ENCODE peak calls at places on chromosome 7, in eight cellular contexts. N, K, T, B, O, H, J and V are unnamed samples.

GRCh38 chr7:115340828-115341227 is 418.9 kb downstream of the MDFIC start:
- DNase-seq in N (no peak), K (no peak), T (no peak), B (peak; percentile 22), O (no peak), H (peak; percentile 56), J (no peak), V (no peak)

GRCh38 chr7:75621124-75621523 is 117.6 kb downstream of the HIP1 start:
- DNase-seq in N (peak; percentile 31), K (no peak), T (no peak), B (peak; percentile 79), O (no peak), H (no peak), J (peak; percentile 21), V (no peak)

GRCh38 chr7:40865441-40866233 is 730.8 kb downstream of the SUGCT start:
- DNase-seq in N (no peak), K (no peak), T (no peak), B (no peak), O (no peak), H (no peak), J (no peak), V (no peak)

GRCh38 chr7:29102554-29103151 is 43.7 kb downstream of the CPVL start:
- DNase-seq in N (peak; percentile 67), K (no peak), T (peak; percentile 37), B (peak; percentile 68), O (peak; percentile 78), H (peak; percentile 49), J (peak; percentile 46), V (peak; percentile 55)

GRCh38 chr7:151806204-151806603 is 70.7 kb downstream of the PRKAG2 start:
- DNase-seq in N (peak; percentile 70), K (no peak), T (no peak), B (peak; percentile 57), O (no peak), H (no peak), J (no peak), V (peak; percentile 53)

GRCh38 chr7:152486968-152487367 is 51.2 kb upstream of the KMT2C start:
- DNase-seq in N (no peak), K (no peak), T (no peak), B (no peak), O (no peak), H (no peak), J (no peak), V (no peak)

GRCh38 chr7:124764847-124765400 is 668 bp downstream of the GPR37 start:
- DNase-seq in N (peak; percentile 20), K (peak; percentile 30), T (no peak), B (no peak), O (no peak), H (no peak), J (no peak), V (no peak)

GRCh38 chr7:2567663-2568238 is 9.0 kb downstream of the IQCE start:
- DNase-seq in N (no peak), K (no peak), T (no peak), B (peak; percentile 48), O (peak; percentile 54), H (no peak), J (no peak), V (no peak)

GRCh38 chr7:90165724-90166123 is 11.5 kb downstream of the STEAP1 start:
- DNase-seq in N (no peak), K (no peak), T (no peak), B (no peak), O (no peak), H (no peak), J (no peak), V (no peak)

GRCh38 chr7:11261470-11261869 is 287.8 kb downstream of the PHF14 start:
- DNase-seq in N (peak; percentile 60), K (no peak), T (peak; percentile 74), B (no peak), O (no peak), H (peak; percentile 3), J (no peak), V (peak; percentile 39)

GRCh38 chr7:26078437-26079362 is 73.3 kb upstream of the NFE2L3 start:
- DNase-seq in N (peak; percentile 68), K (peak; percentile 47), T (peak; percentile 58), B (peak; percentile 96), O (peak; percentile 41), H (peak; percentile 69), J (peak; percentile 35), V (peak; percentile 59)

GRCh38 chr7:89549768-89550167 is 604.5 kb upstream of the STEAP1 start:
- DNase-seq in N (no peak), K (no peak), T (no peak), B (no peak), O (no peak), H (no peak), J (no peak), V (no peak)

GRCh38 chr7:106679153-106679931 is 18.4 kb upstream of the CCDC71L start:
- DNase-seq in N (peak; percentile 8), K (no peak), T (no peak), B (peak; percentile 82), O (peak; percentile 19), H (peak; percentile 53), J (no peak), V (no peak)

GRCh38 chr7:140659727-140660396 is 12.9 kb upstream of the ADCK2 start:
- DNase-seq in N (no peak), K (no peak), T (no peak), B (no peak), O (no peak), H (no peak), J (no peak), V (no peak)

GRCh38 chr7:117728858-117729257 is 144.4 kb downstream of the CTTNBP2 start:
- DNase-seq in N (no peak), K (no peak), T (no peak), B (peak; percentile 14), O (no peak), H (no peak), J (no peak), V (no peak)

GRCh38 chr7:140036224-140036651 is 26.5 kb downstream of the PARP12 start:
- DNase-seq in N (no peak), K (no peak), T (no peak), B (peak; percentile 85), O (no peak), H (no peak), J (no peak), V (no peak)

GRCh38 chr7:54091322-54091721 is 450.9 kb upstream of the VSTM2A start:
- DNase-seq in N (no peak), K (no peak), T (no peak), B (no peak), O (no peak), H (no peak), J (no peak), V (no peak)

GRCh38 chr7:20508109-20508508 is 107.4 kb upstream of the ABCB5 start:
- DNase-seq in N (peak; percentile 28), K (no peak), T (no peak), B (peak; percentile 67), O (no peak), H (peak; percentile 14), J (no peak), V (no peak)

GRCh38 chr7:155571581-155572345 is 25.4 kb upstream of the CNPY1 start:
- DNase-seq in N (no peak), K (no peak), T (no peak), B (no peak), O (no peak), H (no peak), J (no peak), V (no peak)

GRCh38 chr7:30364773-30365172 is 80.4 kb downstream of the ZNRF2 start:
- DNase-seq in N (no peak), K (no peak), T (no peak), B (no peak), O (no peak), H (no peak), J (no peak), V (no peak)

GRCh38 chr7:102935450-102936110 is 22.8 kb downstream of the LRRC17 start:
- DNase-seq in N (no peak), K (no peak), T (no peak), B (peak; percentile 63), O (no peak), H (no peak), J (no peak), V (no peak)

GRCh38 chr7:148868378-148868674 is 15.8 kb downstream of the EZH2 start:
- DNase-seq in N (no peak), K (no peak), T (no peak), B (no peak), O (no peak), H (no peak), J (no peak), V (no peak)

GRCh38 chr7:31899356-31899927 is 170.8 kb downstream of the PDE1C start:
- DNase-seq in N (no peak), K (no peak), T (no peak), B (no peak), O (no peak), H (peak; percentile 90), J (no peak), V (no peak)

GRCh38 chr7:5445991-5446594 is 22.5 kb upstream of the TNRC18 start:
- DNase-seq in N (peak; percentile 25), K (no peak), T (no peak), B (no peak), O (no peak), H (no peak), J (no peak), V (no peak)
- TF ChIP-seq POLR2A in N (no peak), K (no peak), T (no peak), B (no peak), O (no peak), H (no peak), J (no peak), V (no peak)

GRCh38 chr7:158618745-158619140 is 31.1 kb upstream of the PTPRN2 start:
- DNase-seq in N (no peak), K (no peak), T (no peak), B (no peak), O (no peak), H (no peak), J (no peak), V (no peak)
- TF ChIP-seq POLR2A in N (no peak), K (no peak), T (no peak), B (no peak), O (no peak), H (no peak), J (no peak), V (no peak)

GRCh38 chr7:38335490-38336135 is 62.2 kb upstream of the TARP start:
- DNase-seq in N (peak; percentile 91), K (peak; percentile 50), T (no peak), B (peak; percentile 99), O (peak; percentile 62), H (peak; percentile 89), J (peak; percentile 63), V (peak; percentile 78)
- TF ChIP-seq POLR2A in N (no peak), K (peak; percentile 43), T (no peak), B (no peak), O (no peak), H (no peak), J (no peak), V (no peak)

DNA sequence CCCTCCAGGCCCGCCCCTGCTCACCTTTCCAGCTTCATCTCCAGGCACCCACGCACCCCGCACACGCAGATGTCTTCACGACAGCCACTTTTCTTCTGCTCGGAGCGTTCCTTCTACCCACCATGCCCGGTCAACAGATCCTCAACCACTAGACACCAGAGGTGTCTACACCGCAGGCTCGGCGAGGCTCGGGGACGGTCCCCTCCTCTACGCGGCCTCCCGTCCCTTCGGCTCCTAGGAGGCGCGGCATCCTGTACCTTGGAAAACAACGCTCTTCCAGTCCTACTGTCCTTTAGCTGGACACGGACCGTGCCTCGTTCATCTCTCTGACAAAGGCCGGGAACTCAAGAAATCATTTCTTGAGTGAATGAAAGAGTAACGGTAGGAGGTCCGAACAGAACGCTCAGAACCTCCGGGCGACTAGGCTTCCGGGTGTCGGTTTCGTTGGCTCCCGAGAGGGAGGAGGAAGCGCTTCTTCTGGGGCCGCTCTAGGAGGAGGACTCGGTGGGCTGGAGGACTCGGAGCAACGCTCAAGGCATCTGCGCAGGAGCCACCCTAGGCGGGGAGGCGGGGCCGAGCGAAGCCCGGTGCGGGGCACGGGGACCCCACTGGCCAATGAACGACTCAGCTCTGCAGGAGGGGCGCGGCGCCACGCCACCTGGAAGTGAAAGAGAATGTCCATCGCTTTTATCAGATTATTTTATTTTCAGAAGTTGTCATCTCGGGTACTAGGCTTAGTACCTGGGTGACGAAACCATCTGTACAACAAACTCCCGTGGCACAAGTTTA is 7.2 kb upstream of the FIS1 start:
- DNase-seq in N (peak; percentile 98), K (peak; percentile 93), T (peak; percentile 94), B (peak; percentile 100), O (peak; percentile 99), H (peak; percentile 99), J (peak; percentile 96), V (peak; percentile 96)
- TF ChIP-seq POLR2A in N (peak; percentile 75), K (peak; percentile 79), T (peak; percentile 16), B (peak; percentile 88), O (peak; percentile 35), H (peak; percentile 46), J (peak; percentile 12), V (no peak)